ENCODE peak calls at places on chromosomes 4 and X, in five cellular contexts. One of them, this sample, is unnamed.

GRCh38 chrX:40759374-40759773 is 24.0 kb upstream of the MED14 start:
- DNase-seq in CD8-positive, alpha-beta memory T cell: no peak
- DNase-seq in colonic mucosa: no peak
- DNase-seq in HCT116: no peak
- DNase-seq in osteoblast: no peak
- DNase-seq in this sample: no peak

GRCh38 chr4:152189451-152190179 is 346.3 kb downstream of the FBXW7 start:
- DNase-seq in osteoblast: no peak
- DNase-seq in colonic mucosa: no peak
- DNase-seq in HCT116: no peak
- DNase-seq in CD8-positive, alpha-beta memory T cell: no peak
- DNase-seq in this sample: no peak

GRCh38 chr4:121392426-121393086 is 11.7 kb upstream of the QRFPR start:
- DNase-seq in HCT116: no peak
- DNase-seq in CD8-positive, alpha-beta memory T cell: no peak
- DNase-seq in osteoblast: no peak
- DNase-seq in colonic mucosa: no peak
- DNase-seq in this sample: no peak

GRCh38 chrX:99857455-99857854 is 552.6 kb downstream of the PCDH19 start:
- DNase-seq in HCT116: no peak
- DNase-seq in osteoblast: no peak
- DNase-seq in colonic mucosa: no peak
- DNase-seq in CD8-positive, alpha-beta memory T cell: no peak
- DNase-seq in this sample: no peak

GRCh38 chrX:131901581-131901980 is 121.5 kb upstream of the STK26 start:
- DNase-seq in HCT116: no peak
- DNase-seq in CD8-positive, alpha-beta memory T cell: no peak
- DNase-seq in colonic mucosa: no peak
- DNase-seq in osteoblast: peak
- DNase-seq in this sample: no peak

GRCh38 chrX:30835373-30835772 is 53.7 kb downstream of the TAB3 start:
- DNase-seq in HCT116: no peak
- DNase-seq in osteoblast: no peak
- DNase-seq in CD8-positive, alpha-beta memory T cell: no peak
- DNase-seq in colonic mucosa: no peak
- DNase-seq in this sample: no peak

GRCh38 chr4:66252291-66252690 is 582.0 kb upstream of the EPHA5 start:
- DNase-seq in colonic mucosa: no peak
- DNase-seq in osteoblast: no peak
- DNase-seq in CD8-positive, alpha-beta memory T cell: no peak
- DNase-seq in HCT116: no peak
- DNase-seq in this sample: no peak

GRCh38 chr4:55038176-55038890 is 87.1 kb downstream of the KDR start:
- DNase-seq in colonic mucosa: no peak
- DNase-seq in CD8-positive, alpha-beta memory T cell: no peak
- DNase-seq in osteoblast: no peak
- DNase-seq in HCT116: no peak
- DNase-seq in this sample: no peak

GRCh38 chr4:10336471-10336870 is 120.8 kb downstream of the ZNF518B start:
- DNase-seq in osteoblast: no peak
- DNase-seq in colonic mucosa: no peak
- DNase-seq in HCT116: no peak
- DNase-seq in CD8-positive, alpha-beta memory T cell: no peak
- DNase-seq in this sample: no peak

GRCh38 chr4:184328022-184328736 is 110.5 kb upstream of the ENPP6 start:
- DNase-seq in colonic mucosa: peak
- DNase-seq in CD8-positive, alpha-beta memory T cell: no peak
- DNase-seq in HCT116: no peak
- DNase-seq in osteoblast: no peak
- DNase-seq in this sample: no peak

GRCh38 chrX:9252182-9252581 is 212.7 kb upstream of the TBL1X start:
- DNase-seq in colonic mucosa: no peak
- DNase-seq in osteoblast: no peak
- DNase-seq in CD8-positive, alpha-beta memory T cell: no peak
- DNase-seq in HCT116: no peak
- DNase-seq in this sample: no peak

GRCh38 chrX:88660836-88661235 is 86.2 kb upstream of the CPXCR1 start:
- DNase-seq in CD8-positive, alpha-beta memory T cell: no peak
- DNase-seq in osteoblast: no peak
- DNase-seq in HCT116: no peak
- DNase-seq in colonic mucosa: no peak
- DNase-seq in this sample: no peak

GRCh38 chr4:184544711-184545409 is 70.5 kb upstream of the IRF2 start:
- DNase-seq in osteoblast: no peak
- DNase-seq in HCT116: no peak
- DNase-seq in colonic mucosa: no peak
- DNase-seq in CD8-positive, alpha-beta memory T cell: no peak
- DNase-seq in this sample: no peak

GRCh38 chrX:63275127-63275526 is 76.0 kb downstream of the SPIN4 start:
- DNase-seq in colonic mucosa: peak
- DNase-seq in CD8-positive, alpha-beta memory T cell: no peak
- DNase-seq in HCT116: peak
- DNase-seq in osteoblast: peak
- DNase-seq in this sample: no peak

GRCh38 chrX:154372612-154373022 is 1.8 kb downstream of the FLNA start:
- DNase-seq in CD8-positive, alpha-beta memory T cell: peak
- DNase-seq in osteoblast: peak
- DNase-seq in HCT116: no peak
- DNase-seq in colonic mucosa: no peak
- DNase-seq in this sample: no peak

GRCh38 chrX:97399400-97399799 is 515.7 kb downstream of the RPA4 start:
- DNase-seq in CD8-positive, alpha-beta memory T cell: no peak
- DNase-seq in HCT116: no peak
- DNase-seq in colonic mucosa: no peak
- DNase-seq in osteoblast: peak
- DNase-seq in this sample: no peak

GRCh38 chr4:120227568-120227967 is 160.9 kb upstream of the MAD2L1 start:
- DNase-seq in osteoblast: no peak
- DNase-seq in colonic mucosa: no peak
- DNase-seq in CD8-positive, alpha-beta memory T cell: no peak
- DNase-seq in HCT116: no peak
- DNase-seq in this sample: no peak

GRCh38 chr4:27318740-27319139 is 458.1 kb downstream of the STIM2 start:
- DNase-seq in colonic mucosa: peak
- DNase-seq in HCT116: peak
- DNase-seq in CD8-positive, alpha-beta memory T cell: no peak
- DNase-seq in osteoblast: peak
- DNase-seq in this sample: no peak

GRCh38 chrX:103831803-103832544 is at the start of gene RAB9B:
- DNase-seq in CD8-positive, alpha-beta memory T cell: peak
- DNase-seq in HCT116: no peak
- DNase-seq in osteoblast: peak
- DNase-seq in colonic mucosa: peak
- DNase-seq in this sample: peak

GRCh38 chr4:156642161-156642560 is 329.4 kb downstream of the PDGFC start:
- DNase-seq in colonic mucosa: no peak
- DNase-seq in HCT116: no peak
- DNase-seq in CD8-positive, alpha-beta memory T cell: no peak
- DNase-seq in osteoblast: no peak
- DNase-seq in this sample: no peak

GRCh38 chr4:74217365-74217764 is 59.4 kb downstream of the MTHFD2L start:
- DNase-seq in colonic mucosa: no peak
- DNase-seq in osteoblast: no peak
- DNase-seq in HCT116: no peak
- DNase-seq in CD8-positive, alpha-beta memory T cell: no peak
- DNase-seq in this sample: no peak

GRCh38 chrX:17643528-17643927 is 93.8 kb upstream of the SCML1 start:
- DNase-seq in osteoblast: no peak
- DNase-seq in HCT116: no peak
- DNase-seq in colonic mucosa: no peak
- DNase-seq in CD8-positive, alpha-beta memory T cell: no peak
- DNase-seq in this sample: no peak

GRCh38 chr4:138869631-138870030 is 145.9 kb upstream of the NOCT start:
- DNase-seq in osteoblast: no peak
- DNase-seq in colonic mucosa: no peak
- DNase-seq in HCT116: no peak
- DNase-seq in CD8-positive, alpha-beta memory T cell: no peak
- DNase-seq in this sample: peak

GRCh38 chr4:44425614-44426208 is 22.9 kb downstream of the KCTD8 start:
- DNase-seq in HCT116: no peak
- DNase-seq in colonic mucosa: no peak
- DNase-seq in osteoblast: no peak
- DNase-seq in CD8-positive, alpha-beta memory T cell: no peak
- DNase-seq in this sample: no peak

GRCh38 chr4:18113710-18114331 is 92.3 kb upstream of the LCORL start:
- DNase-seq in HCT116: no peak
- DNase-seq in osteoblast: no peak
- DNase-seq in colonic mucosa: no peak
- DNase-seq in CD8-positive, alpha-beta memory T cell: no peak
- DNase-seq in this sample: no peak

GRCh38 chr4:119894650-119895208 is 171.9 kb downstream of the MAD2L1 start:
- DNase-seq in colonic mucosa: no peak
- DNase-seq in osteoblast: no peak
- DNase-seq in CD8-positive, alpha-beta memory T cell: no peak
- DNase-seq in HCT116: no peak
- DNase-seq in this sample: no peak

GRCh38 chr4:61201562-61202099 is 1.5 kb downstream of the ADGRL3 start:
- DNase-seq in CD8-positive, alpha-beta memory T cell: no peak
- DNase-seq in colonic mucosa: no peak
- DNase-seq in osteoblast: peak
- DNase-seq in HCT116: no peak
- DNase-seq in this sample: peak

GRCh38 chr4:122764071-122764807 is 31.7 kb downstream of the BBS12 start:
- DNase-seq in CD8-positive, alpha-beta memory T cell: no peak
- DNase-seq in HCT116: no peak
- DNase-seq in osteoblast: peak
- DNase-seq in colonic mucosa: no peak
- DNase-seq in this sample: no peak

GRCh38 chr4:143186202-143186601 is 1.5 kb downstream of the USP38 start:
- DNase-seq in CD8-positive, alpha-beta memory T cell: no peak
- DNase-seq in colonic mucosa: no peak
- DNase-seq in osteoblast: no peak
- DNase-seq in HCT116: no peak
- DNase-seq in this sample: no peak

GRCh38 chr4:3388461-3389185 is 53.1 kb upstream of the HGFAC start:
- DNase-seq in colonic mucosa: no peak
- DNase-seq in CD8-positive, alpha-beta memory T cell: no peak
- DNase-seq in HCT116: no peak
- DNase-seq in osteoblast: peak
- DNase-seq in this sample: peak

GRCh38 chr4:3387943-3388348 is 53.8 kb upstream of the HGFAC start:
- DNase-seq in osteoblast: peak
- DNase-seq in colonic mucosa: peak
- DNase-seq in HCT116: no peak
- DNase-seq in CD8-positive, alpha-beta memory T cell: no peak
- DNase-seq in this sample: peak

GRCh38 chr4:3386486-3386885 is 55.3 kb upstream of the HGFAC start:
- DNase-seq in CD8-positive, alpha-beta memory T cell: no peak
- DNase-seq in HCT116: no peak
- DNase-seq in osteoblast: no peak
- DNase-seq in colonic mucosa: no peak
- DNase-seq in this sample: no peak

GRCh38 chr4:3385719-3386440 is 55.9 kb upstream of the HGFAC start:
- DNase-seq in colonic mucosa: no peak
- DNase-seq in osteoblast: peak
- DNase-seq in CD8-positive, alpha-beta memory T cell: no peak
- DNase-seq in HCT116: no peak
- DNase-seq in this sample: no peak

GRCh38 chr4:3387154-3387942 is 54.4 kb upstream of the HGFAC start:
- DNase-seq in HCT116: no peak
- DNase-seq in CD8-positive, alpha-beta memory T cell: no peak
- DNase-seq in colonic mucosa: no peak
- DNase-seq in osteoblast: peak
- DNase-seq in this sample: no peak
- H3K27ac ChIP-seq in HCT116: no peak
- H3K27ac ChIP-seq in CD8-positive, alpha-beta memory T cell: no peak
- H3K27ac ChIP-seq in colonic mucosa: peak
- H3K27ac ChIP-seq in osteoblast: peak
- H3K27ac ChIP-seq in this sample: peak

GRCh38 chr4:168502886-168503285 is 6.0 kb downstream of the PALLD start:
- DNase-seq in CD8-positive, alpha-beta memory T cell: no peak
- DNase-seq in colonic mucosa: no peak
- DNase-seq in osteoblast: no peak
- DNase-seq in HCT116: no peak
- DNase-seq in this sample: no peak

GRCh38 chr4:168499241-168499640 is 2.4 kb downstream of the PALLD start:
- DNase-seq in colonic mucosa: no peak
- DNase-seq in CD8-positive, alpha-beta memory T cell: no peak
- DNase-seq in osteoblast: no peak
- DNase-seq in HCT116: no peak
- DNase-seq in this sample: no peak

GRCh38 chr4:168503652-168504362 is 7.0 kb downstream of the PALLD start:
- DNase-seq in CD8-positive, alpha-beta memory T cell: no peak
- DNase-seq in osteoblast: no peak
- DNase-seq in colonic mucosa: no peak
- DNase-seq in HCT116: no peak
- DNase-seq in this sample: no peak

GRCh38 chr4:168504526-168504925 is 7.7 kb downstream of the PALLD start:
- DNase-seq in CD8-positive, alpha-beta memory T cell: no peak
- DNase-seq in colonic mucosa: no peak
- DNase-seq in osteoblast: no peak
- DNase-seq in HCT116: no peak
- DNase-seq in this sample: no peak

DNA sequence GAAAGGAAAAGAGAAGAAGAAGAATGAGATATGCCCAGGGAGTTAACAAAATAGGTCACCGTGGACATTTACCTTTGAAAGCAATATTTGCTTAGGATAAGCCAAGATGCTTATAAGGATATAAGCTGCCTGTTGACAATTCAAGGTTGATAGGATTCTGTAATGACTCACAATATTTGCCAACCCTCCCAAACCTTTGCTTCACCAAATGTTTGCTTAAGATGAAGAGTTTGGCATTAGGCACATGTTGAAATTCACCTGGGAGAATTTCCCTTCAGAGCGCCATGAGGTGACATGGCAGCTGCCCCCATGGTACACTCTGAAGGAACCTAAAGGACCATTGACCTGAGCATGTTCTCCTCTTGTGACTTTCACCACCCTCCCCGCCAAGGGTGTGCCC is 4.6 kb downstream of the PALLD start:
- DNase-seq in osteoblast: no peak
- DNase-seq in HCT116: no peak
- DNase-seq in colonic mucosa: peak
- DNase-seq in CD8-positive, alpha-beta memory T cell: no peak
- DNase-seq in this sample: no peak
- H3K27ac ChIP-seq in osteoblast: no peak
- H3K27ac ChIP-seq in HCT116: peak
- H3K27ac ChIP-seq in colonic mucosa: no peak
- H3K27ac ChIP-seq in CD8-positive, alpha-beta memory T cell: no peak
- H3K27ac ChIP-seq in this sample: peak

DNA sequence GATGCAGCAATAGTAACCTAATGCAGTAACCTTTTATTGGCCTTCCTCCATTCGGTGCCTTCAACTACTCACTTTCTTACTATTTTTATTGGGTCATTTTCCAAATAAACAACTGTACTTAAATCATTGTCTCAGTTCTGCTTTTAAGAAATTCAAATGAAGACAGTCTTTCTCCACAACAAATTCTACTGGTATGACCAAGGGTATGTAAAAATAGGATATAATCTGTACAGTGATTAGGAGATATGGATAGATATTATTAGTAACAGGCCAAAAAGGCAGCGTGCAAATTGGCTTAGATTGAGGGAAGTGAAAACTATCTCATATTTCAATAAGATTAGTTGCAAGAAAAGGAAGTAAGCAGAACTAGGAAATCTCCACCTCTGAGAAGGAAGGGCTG is 177.4 kb upstream of the PPP1R2C start:
- DNase-seq in HCT116: no peak
- DNase-seq in colonic mucosa: no peak
- DNase-seq in osteoblast: no peak
- DNase-seq in CD8-positive, alpha-beta memory T cell: no peak
- DNase-seq in this sample: no peak
- H3K27ac ChIP-seq in HCT116: no peak
- H3K27ac ChIP-seq in colonic mucosa: no peak
- H3K27ac ChIP-seq in osteoblast: no peak
- H3K27ac ChIP-seq in CD8-positive, alpha-beta memory T cell: no peak
- H3K27ac ChIP-seq in this sample: no peak

GRCh38 chrX:11591712-11592351 is 73.9 kb downstream of the ARHGAP6 start:
- DNase-seq in colonic mucosa: no peak
- DNase-seq in osteoblast: no peak
- DNase-seq in CD8-positive, alpha-beta memory T cell: no peak
- DNase-seq in HCT116: no peak
- DNase-seq in this sample: no peak
- H3K27ac ChIP-seq in colonic mucosa: no peak
- H3K27ac ChIP-seq in osteoblast: no peak
- H3K27ac ChIP-seq in CD8-positive, alpha-beta memory T cell: no peak
- H3K27ac ChIP-seq in HCT116: no peak
- H3K27ac ChIP-seq in this sample: no peak